ENCODE peak calls at places on chromosomes 16 and 17, in six cellular contexts. One of them, this sample, is unnamed. For H3K4me1, the result is how much of the 10 kb centered on the place peaks cover.

GRCh38 chr17:57649731-57650484 is 95.2 kb downstream of the CCDC182 start:
- DNase-seq in PC-9: no peak
- DNase-seq in small intestine: no peak
- DNase-seq in ovary: no peak
- DNase-seq in stomach: no peak
- DNase-seq in tibial artery: no peak
- DNase-seq in this sample: no peak

GRCh38 chr17:44829558-44830358 is at the start of gene GJC1:
- DNase-seq in PC-9: peak
- DNase-seq in small intestine: no peak
- DNase-seq in ovary: peak
- DNase-seq in stomach: no peak
- DNase-seq in tibial artery: peak
- DNase-seq in this sample: peak

GRCh38 chr16:65681406-65681805 is 559.5 kb upstream of the CDH11 start:
- DNase-seq in PC-9: no peak
- DNase-seq in small intestine: no peak
- DNase-seq in ovary: no peak
- DNase-seq in stomach: no peak
- DNase-seq in tibial artery: no peak
- DNase-seq in this sample: no peak

GRCh38 chr16:85583491-85584181 is 29.5 kb upstream of the GSE1 start:
- DNase-seq in PC-9: no peak
- DNase-seq in small intestine: no peak
- DNase-seq in ovary: no peak
- DNase-seq in stomach: no peak
- DNase-seq in tibial artery: no peak
- DNase-seq in this sample: no peak

GRCh38 chr17:44081681-44082080 is 11.1 kb downstream of the G6PC3 start:
- DNase-seq in PC-9: no peak
- DNase-seq in small intestine: no peak
- DNase-seq in ovary: no peak
- DNase-seq in stomach: no peak
- DNase-seq in tibial artery: no peak
- DNase-seq in this sample: no peak

GRCh38 chr17:77891602-77892001 is 66.9 kb upstream of the TNRC6C start:
- DNase-seq in PC-9: no peak
- DNase-seq in small intestine: no peak
- DNase-seq in ovary: no peak
- DNase-seq in stomach: no peak
- DNase-seq in tibial artery: peak
- DNase-seq in this sample: no peak

GRCh38 chr16:25140459-25140858 is 28.9 kb downstream of the LCMT1 start:
- DNase-seq in PC-9: no peak
- DNase-seq in small intestine: no peak
- DNase-seq in ovary: no peak
- DNase-seq in stomach: no peak
- DNase-seq in tibial artery: no peak
- DNase-seq in this sample: no peak

GRCh38 chr17:7253082-7253481 is 1.1 kb downstream of the ELP5 start:
- DNase-seq in PC-9: no peak
- DNase-seq in small intestine: no peak
- DNase-seq in ovary: no peak
- DNase-seq in stomach: no peak
- DNase-seq in tibial artery: no peak
- DNase-seq in this sample: no peak

GRCh38 chr17:81096741-81097133 is 61.8 kb downstream of the BAIAP2 start:
- DNase-seq in PC-9: peak
- DNase-seq in small intestine: no peak
- DNase-seq in ovary: no peak
- DNase-seq in stomach: no peak
- DNase-seq in tibial artery: no peak
- DNase-seq in this sample: no peak

GRCh38 chr16:85554791-85555548 is 58.2 kb upstream of the GSE1 start:
- DNase-seq in PC-9: peak
- DNase-seq in small intestine: peak
- DNase-seq in ovary: peak
- DNase-seq in stomach: peak
- DNase-seq in tibial artery: peak
- DNase-seq in this sample: peak

GRCh38 chr17:63702223-63702577 is 2.3 kb upstream of the LIMD2 start:
- DNase-seq in PC-9: no peak
- DNase-seq in small intestine: no peak
- DNase-seq in ovary: no peak
- DNase-seq in stomach: peak
- DNase-seq in tibial artery: peak
- DNase-seq in this sample: no peak

GRCh38 chr17:31882571-31882970 is 18.9 kb downstream of the UTP6 start:
- DNase-seq in PC-9: no peak
- DNase-seq in small intestine: no peak
- DNase-seq in ovary: no peak
- DNase-seq in stomach: no peak
- DNase-seq in tibial artery: peak
- DNase-seq in this sample: no peak

GRCh38 chr17:79933863-79934652 is 94.8 kb upstream of the CBX4 start:
- DNase-seq in PC-9: peak
- DNase-seq in small intestine: peak
- DNase-seq in ovary: no peak
- DNase-seq in stomach: peak
- DNase-seq in tibial artery: no peak
- DNase-seq in this sample: peak

GRCh38 chr16:9094008-9094846 is 2.8 kb downstream of the HAPSTR1 start:
- DNase-seq in PC-9: no peak
- DNase-seq in small intestine: peak
- DNase-seq in ovary: no peak
- DNase-seq in stomach: no peak
- DNase-seq in tibial artery: no peak
- DNase-seq in this sample: no peak

GRCh38 chr17:79303641-79304205 is 229.1 kb downstream of the ENGASE start:
- DNase-seq in PC-9: no peak
- DNase-seq in small intestine: no peak
- DNase-seq in ovary: no peak
- DNase-seq in stomach: no peak
- DNase-seq in tibial artery: no peak
- DNase-seq in this sample: no peak

GRCh38 chr17:42598905-42599304 is 10.3 kb downstream of the RETREG3 start:
- DNase-seq in PC-9: no peak
- DNase-seq in small intestine: no peak
- DNase-seq in ovary: no peak
- DNase-seq in stomach: peak
- DNase-seq in tibial artery: no peak
- DNase-seq in this sample: no peak

GRCh38 chr16:85206472-85207356 is 94.4 kb upstream of the CIBAR2 start:
- DNase-seq in PC-9: no peak
- DNase-seq in small intestine: no peak
- DNase-seq in ovary: peak
- DNase-seq in stomach: peak
- DNase-seq in tibial artery: peak
- DNase-seq in this sample: peak

GRCh38 chr16:860891-861290 is 60.4 kb upstream of the GNG13 start:
- DNase-seq in PC-9: no peak
- DNase-seq in small intestine: no peak
- DNase-seq in ovary: no peak
- DNase-seq in stomach: no peak
- DNase-seq in tibial artery: no peak
- DNase-seq in this sample: no peak

GRCh38 chr16:15754821-15755534 is 101.8 kb downstream of the MYH11 start:
- DNase-seq in PC-9: no peak
- DNase-seq in small intestine: no peak
- DNase-seq in ovary: no peak
- DNase-seq in stomach: no peak
- DNase-seq in tibial artery: no peak
- DNase-seq in this sample: no peak

GRCh38 chr17:70319516-70319915 is 150.2 kb downstream of the KCNJ2 start:
- DNase-seq in PC-9: no peak
- DNase-seq in small intestine: no peak
- DNase-seq in ovary: no peak
- DNase-seq in stomach: no peak
- DNase-seq in tibial artery: no peak
- DNase-seq in this sample: no peak

GRCh38 chr16:46974352-46974751 is 878 bp upstream of the DNAJA2 start:
- DNase-seq in PC-9: no peak
- DNase-seq in small intestine: peak
- DNase-seq in ovary: no peak
- DNase-seq in stomach: no peak
- DNase-seq in tibial artery: no peak
- DNase-seq in this sample: no peak

GRCh38 chr17:78998311-78999055 is 11.1 kb downstream of the CANT1 start:
- DNase-seq in PC-9: peak
- DNase-seq in small intestine: peak
- DNase-seq in ovary: peak
- DNase-seq in stomach: peak
- DNase-seq in tibial artery: peak
- DNase-seq in this sample: no peak

DNA sequence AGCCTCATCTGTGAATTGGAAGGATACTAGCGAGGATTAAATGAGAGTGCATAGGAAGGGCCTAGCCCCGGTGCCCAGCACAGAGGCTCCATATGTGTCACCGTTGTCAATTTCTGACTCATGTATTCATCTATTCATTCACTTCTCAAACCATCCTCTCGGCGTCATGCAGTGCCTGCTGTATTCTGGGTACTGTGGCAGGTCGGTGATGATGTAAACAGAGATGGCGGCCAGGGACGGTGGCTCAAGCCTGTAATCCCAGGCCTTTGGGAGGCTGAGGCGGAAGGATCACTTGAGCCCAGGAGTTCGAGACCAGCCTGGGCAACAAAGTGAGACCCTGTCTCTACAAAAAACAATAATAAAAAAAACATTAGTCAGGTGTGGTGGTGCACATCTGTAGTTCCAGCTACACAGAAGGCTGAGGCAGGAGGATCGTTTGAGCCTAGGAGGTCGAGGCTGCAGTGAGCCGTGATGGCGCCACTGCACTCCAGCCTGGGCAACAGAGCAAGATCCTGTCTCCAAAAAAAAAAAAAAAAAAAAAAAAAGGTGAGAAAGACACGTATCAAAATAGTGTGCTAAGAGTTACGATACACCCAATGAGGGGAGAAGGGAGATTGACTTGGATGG is 4.3 kb upstream of the PPP1R1B start:
- DNase-seq in PC-9: no peak
- DNase-seq in small intestine: no peak
- DNase-seq in ovary: no peak
- DNase-seq in stomach: no peak
- DNase-seq in tibial artery: no peak
- DNase-seq in this sample: no peak
- H3K4me1 ChIP-seq in PC-9: under half
- H3K4me1 ChIP-seq in small intestine: under half
- H3K4me1 ChIP-seq in ovary: under half
- H3K4me1 ChIP-seq in stomach: under half
- H3K4me1 ChIP-seq in tibial artery: under half
- H3K4me1 ChIP-seq in this sample: under half

DNA sequence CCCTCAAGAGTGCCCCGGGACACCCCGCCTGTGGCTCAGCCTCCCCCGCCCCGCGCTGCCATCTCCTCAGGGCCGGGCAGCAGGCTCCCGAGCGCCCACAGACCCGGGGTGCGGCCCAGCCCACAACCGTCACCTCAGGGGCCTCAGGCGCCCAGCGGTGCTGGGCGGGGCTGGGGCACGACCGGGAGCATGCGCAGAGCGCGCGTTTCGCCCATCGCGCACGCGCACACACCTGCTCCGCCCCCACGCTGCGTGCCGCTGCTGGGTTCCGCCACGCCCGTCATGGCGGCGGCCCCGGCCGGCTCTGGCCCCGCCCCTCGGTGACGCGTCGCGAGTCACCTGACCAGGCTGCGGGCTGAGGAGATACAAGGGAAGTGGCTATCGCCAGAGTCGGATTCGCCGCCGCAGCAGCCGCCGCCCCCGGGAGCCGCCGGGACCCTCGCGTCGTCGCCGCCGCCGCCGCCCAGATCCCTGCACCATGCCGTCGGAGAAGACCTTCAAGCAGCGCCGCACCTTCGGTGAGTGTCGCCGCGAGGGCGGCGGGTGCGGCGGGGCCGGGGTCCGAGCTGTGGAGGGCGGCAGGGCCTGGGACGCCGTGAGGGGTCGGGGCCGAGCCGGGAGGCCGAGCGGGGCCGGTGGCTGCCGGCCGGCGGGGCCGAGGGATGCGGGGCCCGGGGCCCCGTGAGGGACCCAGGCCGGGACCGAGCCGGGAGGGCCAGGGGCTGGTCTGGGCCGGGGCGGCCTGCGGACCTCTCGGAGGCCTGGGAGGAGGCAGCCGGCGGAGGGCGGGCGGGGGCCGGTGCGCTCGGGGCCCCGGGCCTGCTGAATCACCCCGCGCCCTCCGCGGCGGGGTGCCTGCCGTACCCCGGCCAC is at the start of gene MAP1LC3B:
- DNase-seq in PC-9: peak
- DNase-seq in small intestine: peak
- DNase-seq in ovary: peak
- DNase-seq in stomach: peak
- DNase-seq in tibial artery: peak
- DNase-seq in this sample: peak
- H3K4me1 ChIP-seq in PC-9: under half
- H3K4me1 ChIP-seq in small intestine: under half
- H3K4me1 ChIP-seq in ovary: under half
- H3K4me1 ChIP-seq in stomach: half or more
- H3K4me1 ChIP-seq in tibial artery: under half
- H3K4me1 ChIP-seq in this sample: under half

DNA sequence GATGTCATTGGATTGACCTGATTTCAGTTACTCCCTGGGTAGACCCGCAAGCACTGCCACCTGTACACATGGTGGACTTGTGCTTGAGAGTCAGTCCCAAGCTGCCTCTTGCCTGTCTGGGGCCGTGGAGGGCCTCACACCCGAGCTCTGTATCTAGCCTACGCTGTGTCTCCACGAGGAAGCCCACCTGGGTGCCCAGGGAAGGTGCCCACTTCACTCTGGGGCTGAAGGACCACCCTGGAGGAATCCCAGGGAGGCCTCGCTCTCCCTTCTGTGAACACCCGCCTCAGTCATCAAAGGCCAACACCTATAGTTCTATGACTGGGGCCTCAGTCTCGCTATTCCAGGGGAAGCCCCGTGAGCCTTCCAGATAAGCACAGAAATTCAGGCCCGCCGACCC is 32.3 kb upstream of the MLKL start:
- DNase-seq in PC-9: no peak
- DNase-seq in small intestine: no peak
- DNase-seq in ovary: no peak
- DNase-seq in stomach: no peak
- DNase-seq in tibial artery: no peak
- DNase-seq in this sample: no peak
- H3K4me1 ChIP-seq in PC-9: under half
- H3K4me1 ChIP-seq in small intestine: under half
- H3K4me1 ChIP-seq in ovary: under half
- H3K4me1 ChIP-seq in stomach: under half
- H3K4me1 ChIP-seq in tibial artery: under half
- H3K4me1 ChIP-seq in this sample: under half

GRCh38 chr17:30116661-30117547 is at the start of gene NSRP1:
- DNase-seq in PC-9: peak
- DNase-seq in small intestine: peak
- DNase-seq in ovary: peak
- DNase-seq in stomach: peak
- DNase-seq in tibial artery: peak
- DNase-seq in this sample: peak
- H3K4me1 ChIP-seq in PC-9: under half
- H3K4me1 ChIP-seq in small intestine: under half
- H3K4me1 ChIP-seq in ovary: under half
- H3K4me1 ChIP-seq in stomach: under half
- H3K4me1 ChIP-seq in tibial artery: under half
- H3K4me1 ChIP-seq in this sample: under half